ENCODE peak calls at places on chromosomes 16 and 17, in four cellular contexts. One of them, this sample, is unnamed. For H3K27me3 and H3K9me3, the result is how much of the 10 kb centered on the place peaks cover.

GRCh38 chr16:5321925-5322324 is 224.3 kb upstream of the EEF2KMT start:
- DNase-seq in SK-N-SH: no peak
- DNase-seq in breast epithelium: no peak
- DNase-seq in HCT116: no peak
- DNase-seq in this sample: no peak

GRCh38 chr17:59406808-59407381 is 75.4 kb downstream of the YPEL2 start:
- DNase-seq in SK-N-SH: peak
- DNase-seq in breast epithelium: no peak
- DNase-seq in HCT116: no peak
- DNase-seq in this sample: peak

GRCh38 chr17:63714550-63715277 is 14.8 kb upstream of the LIMD2 start:
- DNase-seq in SK-N-SH: no peak
- DNase-seq in breast epithelium: no peak
- DNase-seq in HCT116: no peak
- DNase-seq in this sample: no peak

GRCh38 chr16:51119576-51120288 is 31.3 kb downstream of the SALL1 start:
- DNase-seq in SK-N-SH: no peak
- DNase-seq in breast epithelium: no peak
- DNase-seq in HCT116: no peak
- DNase-seq in this sample: no peak

GRCh38 chr17:59371426-59372099 is 40.1 kb downstream of the YPEL2 start:
- DNase-seq in SK-N-SH: no peak
- DNase-seq in breast epithelium: no peak
- DNase-seq in HCT116: no peak
- DNase-seq in this sample: no peak

GRCh38 chr16:79355600-79356358 is 244.8 kb downstream of the MAF start:
- DNase-seq in SK-N-SH: no peak
- DNase-seq in breast epithelium: no peak
- DNase-seq in HCT116: no peak
- DNase-seq in this sample: no peak

GRCh38 chr17:32916134-32916533 is 11.8 kb upstream of the TMEM98 start:
- DNase-seq in SK-N-SH: no peak
- DNase-seq in breast epithelium: no peak
- DNase-seq in HCT116: no peak
- DNase-seq in this sample: no peak

GRCh38 chr17:31596382-31597323 is 205.2 kb downstream of the RAB11FIP4 start:
- DNase-seq in SK-N-SH: no peak
- DNase-seq in breast epithelium: peak
- DNase-seq in HCT116: peak
- DNase-seq in this sample: peak

GRCh38 chr16:72769876-72770275 is 278.1 kb downstream of the ZFHX3 start:
- DNase-seq in SK-N-SH: no peak
- DNase-seq in breast epithelium: no peak
- DNase-seq in HCT116: no peak
- DNase-seq in this sample: no peak

GRCh38 chr16:80924372-80924978 is 82.2 kb downstream of the CMC2 start:
- DNase-seq in SK-N-SH: peak
- DNase-seq in breast epithelium: no peak
- DNase-seq in HCT116: peak
- DNase-seq in this sample: peak

GRCh38 chr16:71927787-71928186 is 32.5 kb downstream of the IST1 start:
- DNase-seq in SK-N-SH: no peak
- DNase-seq in breast epithelium: no peak
- DNase-seq in HCT116: no peak
- DNase-seq in this sample: no peak

GRCh38 chr17:73492802-73493139 is 151.5 kb downstream of the SDK2 start:
- DNase-seq in SK-N-SH: peak
- DNase-seq in breast epithelium: no peak
- DNase-seq in HCT116: no peak
- DNase-seq in this sample: peak

GRCh38 chr17:74466111-74466784 is at the start of gene CD300A:
- DNase-seq in SK-N-SH: no peak
- DNase-seq in breast epithelium: no peak
- DNase-seq in HCT116: no peak
- DNase-seq in this sample: no peak

GRCh38 chr17:6456914-6457687 is 12.8 kb downstream of the PIMREG start:
- DNase-seq in SK-N-SH: no peak
- DNase-seq in breast epithelium: no peak
- DNase-seq in HCT116: no peak
- DNase-seq in this sample: no peak

GRCh38 chr17:75074532-75074931 is 13.2 kb upstream of the SLC16A5 start:
- DNase-seq in SK-N-SH: peak
- DNase-seq in breast epithelium: no peak
- DNase-seq in HCT116: no peak
- DNase-seq in this sample: no peak

GRCh38 chr16:14028207-14028606 is 42.9 kb upstream of the MRTFB start:
- DNase-seq in SK-N-SH: no peak
- DNase-seq in breast epithelium: no peak
- DNase-seq in HCT116: no peak
- DNase-seq in this sample: no peak

GRCh38 chr17:410674-411401 is 58.2 kb upstream of the RPH3AL start:
- DNase-seq in SK-N-SH: peak
- DNase-seq in breast epithelium: no peak
- DNase-seq in HCT116: no peak
- DNase-seq in this sample: peak

GRCh38 chr17:14840616-14841231 is 424.4 kb downstream of the PMP22 start:
- DNase-seq in SK-N-SH: no peak
- DNase-seq in breast epithelium: no peak
- DNase-seq in HCT116: no peak
- DNase-seq in this sample: no peak

GRCh38 chr16:2066139-2066538 is 18.4 kb downstream of the TSC2 start:
- DNase-seq in SK-N-SH: no peak
- DNase-seq in breast epithelium: no peak
- DNase-seq in HCT116: no peak
- DNase-seq in this sample: no peak

GRCh38 chr16:84555418-84556196 is 51.1 kb upstream of the MEAK7 start:
- DNase-seq in SK-N-SH: no peak
- DNase-seq in breast epithelium: no peak
- DNase-seq in HCT116: no peak
- DNase-seq in this sample: no peak

GRCh38 chr16:85563515-85564276 is 49.4 kb upstream of the GSE1 start:
- DNase-seq in SK-N-SH: peak
- DNase-seq in breast epithelium: no peak
- DNase-seq in HCT116: no peak
- DNase-seq in this sample: no peak

GRCh38 chr16:62036101-62036806 is at the start of gene CDH8:
- DNase-seq in SK-N-SH: peak
- DNase-seq in breast epithelium: no peak
- DNase-seq in HCT116: no peak
- DNase-seq in this sample: no peak

GRCh38 chr17:28865946-28866752 is 11.3 kb downstream of the ERAL1 start:
- DNase-seq in SK-N-SH: no peak
- DNase-seq in breast epithelium: no peak
- DNase-seq in HCT116: no peak
- DNase-seq in this sample: no peak

GRCh38 chr16:83990492-83990891 is 22.4 kb downstream of the NECAB2 start:
- DNase-seq in SK-N-SH: no peak
- DNase-seq in breast epithelium: no peak
- DNase-seq in HCT116: no peak
- DNase-seq in this sample: no peak

GRCh38 chr17:42287305-42288077 is 807 bp upstream of the STAT5A start:
- DNase-seq in SK-N-SH: peak
- DNase-seq in breast epithelium: peak
- DNase-seq in HCT116: no peak
- DNase-seq in this sample: no peak

GRCh38 chr16:53034306-53034705 is 18.4 kb downstream of the CHD9NB start:
- DNase-seq in SK-N-SH: no peak
- DNase-seq in breast epithelium: no peak
- DNase-seq in HCT116: no peak
- DNase-seq in this sample: no peak

GRCh38 chr16:14501331-14502255 is 128.5 kb downstream of the PARN start:
- DNase-seq in SK-N-SH: peak
- DNase-seq in breast epithelium: peak
- DNase-seq in HCT116: peak
- DNase-seq in this sample: peak

GRCh38 chr16:9105189-9105588 is 13.7 kb downstream of the HAPSTR1 start:
- DNase-seq in SK-N-SH: no peak
- DNase-seq in breast epithelium: no peak
- DNase-seq in HCT116: no peak
- DNase-seq in this sample: no peak

GRCh38 chr16:57619606-57620315 is 8.7 kb upstream of the ADGRG1 start:
- DNase-seq in SK-N-SH: no peak
- DNase-seq in breast epithelium: peak
- DNase-seq in HCT116: no peak
- DNase-seq in this sample: peak

GRCh38 chr17:13073013-13073412 is 55.2 kb upstream of the ELAC2 start:
- DNase-seq in SK-N-SH: no peak
- DNase-seq in breast epithelium: no peak
- DNase-seq in HCT116: no peak
- DNase-seq in this sample: no peak

GRCh38 chr17:1977583-1978395 is 47.3 kb downstream of the RTN4RL1 start:
- DNase-seq in SK-N-SH: peak
- DNase-seq in breast epithelium: no peak
- DNase-seq in HCT116: no peak
- DNase-seq in this sample: peak

GRCh38 chr17:72456026-72456569 is 335.3 kb downstream of the SOX9 start:
- DNase-seq in SK-N-SH: no peak
- DNase-seq in breast epithelium: no peak
- DNase-seq in HCT116: peak
- DNase-seq in this sample: no peak

GRCh38 chr16:84728853-84729424 is 29.1 kb downstream of the USP10 start:
- DNase-seq in SK-N-SH: no peak
- DNase-seq in breast epithelium: no peak
- DNase-seq in HCT116: no peak
- DNase-seq in this sample: no peak

GRCh38 chr16:4260360-4260759 is 12.5 kb downstream of the TFAP4 start:
- DNase-seq in SK-N-SH: no peak
- DNase-seq in breast epithelium: peak
- DNase-seq in HCT116: no peak
- DNase-seq in this sample: no peak

GRCh38 chr17:18198530-18198929 is 14.9 kb downstream of the ALKBH5 start:
- DNase-seq in SK-N-SH: no peak
- DNase-seq in breast epithelium: no peak
- DNase-seq in HCT116: no peak
- DNase-seq in this sample: no peak

GRCh38 chr16:71373073-71373472 is 14.6 kb downstream of the CALB2 start:
- DNase-seq in SK-N-SH: no peak
- DNase-seq in breast epithelium: no peak
- DNase-seq in HCT116: peak
- DNase-seq in this sample: no peak

GRCh38 chr17:44105941-44106340 is 17.5 kb downstream of the HDAC5 start:
- DNase-seq in SK-N-SH: peak
- DNase-seq in breast epithelium: no peak
- DNase-seq in HCT116: no peak
- DNase-seq in this sample: no peak

GRCh38 chr17:80481284-80482057 is 5.1 kb upstream of the NPTX1 start:
- DNase-seq in SK-N-SH: no peak
- DNase-seq in breast epithelium: no peak
- DNase-seq in HCT116: no peak
- DNase-seq in this sample: peak
- H3K27me3 ChIP-seq in SK-N-SH: half or more
- H3K27me3 ChIP-seq in breast epithelium: half or more
- H3K27me3 ChIP-seq in HCT116: under half
- H3K27me3 ChIP-seq in this sample: under half

DNA sequence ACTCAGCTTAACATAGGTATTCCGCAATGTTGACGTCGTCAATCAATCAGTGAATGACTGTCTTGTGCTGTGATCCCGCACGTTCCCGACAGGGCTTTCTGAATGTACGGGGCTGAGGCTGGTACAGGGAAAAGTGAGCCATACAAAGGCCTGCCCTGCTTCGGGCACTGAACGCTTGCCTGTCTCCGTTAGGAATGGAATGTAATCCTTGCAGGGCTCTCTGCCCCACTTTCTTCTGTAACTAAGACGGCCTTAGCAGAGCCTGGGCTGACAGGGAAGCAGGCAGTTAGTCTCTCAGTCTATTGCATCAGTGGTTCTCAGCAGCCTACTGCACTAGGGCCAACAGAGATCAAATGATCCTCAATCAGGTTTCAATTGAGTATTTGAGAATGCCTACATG is 16.2 kb upstream of the MYH3 start:
- DNase-seq in SK-N-SH: no peak
- DNase-seq in breast epithelium: no peak
- DNase-seq in HCT116: no peak
- DNase-seq in this sample: no peak
- H3K9me3 ChIP-seq in SK-N-SH: under half
- H3K9me3 ChIP-seq in breast epithelium: under half
- H3K9me3 ChIP-seq in HCT116: under half
- H3K9me3 ChIP-seq in this sample: under half

GRCh38 chr16:17998550-17998949 is 338.0 kb downstream of the NPIPA8 start:
- DNase-seq in SK-N-SH: no peak
- DNase-seq in breast epithelium: no peak
- DNase-seq in HCT116: no peak
- DNase-seq in this sample: no peak

DNA sequence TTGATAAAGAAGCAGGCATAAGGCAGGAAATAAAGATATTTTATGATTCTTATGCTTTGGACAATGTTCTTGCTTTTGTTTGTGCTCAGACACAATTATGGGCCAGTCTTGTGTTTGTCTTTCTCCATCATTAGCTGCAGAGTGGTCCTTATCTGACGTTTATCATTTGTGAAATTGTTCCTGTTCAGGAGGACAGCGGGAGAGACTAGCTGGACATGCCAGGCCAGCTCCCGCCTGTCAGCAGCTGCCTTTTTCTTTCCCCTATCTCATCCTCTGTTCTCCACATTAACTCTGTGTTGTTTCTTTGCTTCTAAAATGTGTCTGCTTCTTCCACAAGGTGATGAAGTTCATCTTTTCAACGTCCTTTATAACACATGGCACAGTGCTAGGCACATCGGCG is 333.5 kb downstream of the NPIPA8 start:
- DNase-seq in SK-N-SH: peak
- DNase-seq in breast epithelium: no peak
- DNase-seq in HCT116: no peak
- DNase-seq in this sample: no peak
- H3K27me3 ChIP-seq in SK-N-SH: under half
- H3K27me3 ChIP-seq in breast epithelium: under half
- H3K27me3 ChIP-seq in HCT116: under half
- H3K27me3 ChIP-seq in this sample: under half

GRCh38 chr16:48596326-48596725 is 13.7 kb downstream of the N4BP1 start:
- DNase-seq in SK-N-SH: no peak
- DNase-seq in breast epithelium: no peak
- DNase-seq in HCT116: no peak
- DNase-seq in this sample: no peak
- H3K9me3 ChIP-seq in SK-N-SH: under half
- H3K9me3 ChIP-seq in breast epithelium: under half
- H3K9me3 ChIP-seq in HCT116: under half
- H3K9me3 ChIP-seq in this sample: under half

This sample was measured in BE2C.